ENCODE peak calls at places on chromosomes 1 and 21, in eight cellular contexts. T is astrocyte, Q is gastrocnemius medialis, R is upper lobe of right lung, G is tibial nerve, P is transverse colon, W is GM23338, F is left ventricle myocardium inferior. Z is an unnamed sample. For H3K4me1, the result is how much of the 10 kb centered on the place peaks cover.

GRCh38 chr1:240242601-240243144 is 151.0 kb downstream of the FMN2 start:
- DNase-seq in T (peak), Q (no peak), R (no peak), G (no peak), P (no peak), W (no peak), F (no peak), Z (no peak)

GRCh38 chr1:217482356-217483102 is 148.4 kb downstream of the GPATCH2 start:
- DNase-seq in T (peak), Q (no peak), R (no peak), G (no peak), P (no peak), W (no peak), F (no peak), Z (no peak)

GRCh38 chr21:42009018-42009830 is 936 bp downstream of the ZBTB21 start:
- DNase-seq in T (peak), Q (peak), R (peak), G (peak), P (peak), W (peak), F (peak), Z (peak)

GRCh38 chr1:66207484-66207883 is 326.5 kb upstream of the SGIP1 start:
- DNase-seq in T (peak), Q (no peak), R (no peak), G (no peak), P (no peak), W (no peak), F (no peak), Z (no peak)

GRCh38 chr1:81545734-81546133 is 255.0 kb upstream of the ADGRL2 start:
- DNase-seq in T (no peak), Q (no peak), R (no peak), G (no peak), P (no peak), W (no peak), F (no peak), Z (no peak)

GRCh38 chr1:10726355-10726754 is 70.1 kb downstream of the CASZ1 start:
- DNase-seq in T (no peak), Q (peak), R (peak), G (no peak), P (peak), W (no peak), F (peak), Z (no peak)

GRCh38 chr21:36705679-36706481 is 7.0 kb downstream of the SIM2 start:
- DNase-seq in T (no peak), Q (no peak), R (no peak), G (no peak), P (no peak), W (peak), F (no peak), Z (no peak)

GRCh38 chr21:38351176-38351959 is 94.6 kb downstream of the KCNJ15 start:
- DNase-seq in T (no peak), Q (no peak), R (no peak), G (no peak), P (no peak), W (no peak), F (no peak), Z (no peak)

GRCh38 chr1:172019971-172020370 is 178.7 kb downstream of the DNM3 start:
- DNase-seq in T (no peak), Q (no peak), R (no peak), G (no peak), P (no peak), W (no peak), F (no peak), Z (no peak)

GRCh38 chr21:35335951-35336446 is 286.9 kb upstream of the RUNX1 start:
- DNase-seq in T (no peak), Q (no peak), R (no peak), G (no peak), P (no peak), W (no peak), F (no peak), Z (no peak)

GRCh38 chr1:28195780-28196179 is 19.3 kb upstream of the PTAFR start:
- DNase-seq in T (no peak), Q (no peak), R (peak), G (no peak), P (no peak), W (peak), F (no peak), Z (no peak)

GRCh38 chr1:220666349-220666748 is 23.8 kb upstream of the C1orf115 start:
- DNase-seq in T (no peak), Q (no peak), R (no peak), G (no peak), P (no peak), W (peak), F (no peak), Z (no peak)
- TF ChIP-seq CTCF in T (no peak), Q (no peak), R (no peak), G (no peak), P (no peak), W (no peak), F (no peak), Z (no peak)

DNA sequence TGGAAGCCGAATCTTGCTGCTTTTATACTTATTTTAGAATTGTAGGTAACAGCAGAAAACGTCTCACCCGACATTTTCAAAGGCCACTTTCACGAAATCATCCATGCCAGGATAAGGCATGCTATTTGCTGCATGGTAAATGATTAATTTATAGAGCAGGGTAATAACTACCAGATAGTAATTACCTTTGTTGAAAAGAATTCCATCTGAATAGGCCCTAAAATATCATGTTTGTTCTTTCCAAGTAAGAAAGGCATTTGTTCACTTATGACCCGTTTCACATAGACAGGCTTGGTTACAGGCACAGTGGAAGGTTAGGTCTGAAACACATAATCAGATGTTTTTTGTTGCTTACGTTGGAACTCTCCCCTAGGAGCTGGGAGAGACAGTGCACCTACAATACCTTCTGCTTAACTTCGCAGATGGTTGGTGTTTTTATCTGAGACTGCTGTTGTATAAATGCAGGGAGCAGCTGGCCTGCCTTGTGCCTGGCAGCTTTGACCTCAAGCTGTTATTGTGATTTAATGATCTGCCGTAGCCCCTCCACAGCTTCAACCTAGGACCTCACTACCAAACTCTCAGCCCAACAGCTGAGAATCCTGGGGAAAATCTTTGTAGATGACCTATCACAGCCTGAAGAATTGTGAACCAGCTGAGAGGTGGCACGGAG is 1.6 kb downstream of the SLC44A3 start:
- DNase-seq in T (no peak), Q (no peak), R (no peak), G (no peak), P (no peak), W (no peak), F (no peak), Z (peak)
- H3K4me3 ChIP-seq in T (no peak), Q (no peak), R (peak), G (no peak), P (peak), W (peak), F (no peak), Z (no peak)

GRCh38 chr1:200897188-200897710 is 2.5 kb downstream of the INAVA start:
- DNase-seq in T (no peak), Q (no peak), R (no peak), G (no peak), P (no peak), W (no peak), F (no peak), Z (no peak)
- H3K4me1 ChIP-seq in T (under half), Q (under half), R (under half), G (under half), P (half or more), W (under half), F (under half), Z (under half)

GRCh38 chr1:235866207-235866912 is at the start of gene LYST:
- DNase-seq in T (no peak), Q (peak), R (peak), G (peak), P (peak), W (peak), F (peak), Z (peak)
- TF ChIP-seq CTCF in T (peak), Q (no peak), R (peak), G (peak), P (peak), W (peak), F (peak), Z (no peak)

GRCh38 chr1:34871443-34872132 is 12.0 kb upstream of the SMIM12 start:
- DNase-seq in T (no peak), Q (no peak), R (no peak), G (no peak), P (no peak), W (no peak), F (no peak), Z (no peak)

GRCh38 chr1:34867421-34867820 is 7.9 kb upstream of the SMIM12 start:
- DNase-seq in T (no peak), Q (no peak), R (no peak), G (no peak), P (no peak), W (no peak), F (no peak), Z (no peak)

GRCh38 chr1:34868230-34869049 is 8.9 kb upstream of the SMIM12 start:
- DNase-seq in T (no peak), Q (no peak), R (no peak), G (no peak), P (no peak), W (no peak), F (no peak), Z (no peak)

GRCh38 chr1:34870395-34870794 is 10.8 kb upstream of the SMIM12 start:
- DNase-seq in T (no peak), Q (no peak), R (no peak), G (no peak), P (no peak), W (no peak), F (no peak), Z (no peak)

GRCh38 chr1:34869754-34870153 is 10.2 kb upstream of the SMIM12 start:
- DNase-seq in T (no peak), Q (no peak), R (no peak), G (no peak), P (no peak), W (no peak), F (no peak), Z (no peak)
- H3K4me3 ChIP-seq in T (no peak), Q (no peak), R (no peak), G (no peak), P (no peak), W (no peak), F (no peak), Z (no peak)

GRCh38 chr1:205353612-205354011 is 3.1 kb downstream of the KLHDC8A start:
- DNase-seq in T (no peak), Q (no peak), R (no peak), G (no peak), P (no peak), W (no peak), F (no peak), Z (no peak)
- H3K4me1 ChIP-seq in T (under half), Q (under half), R (under half), G (under half), P (under half), W (half or more), F (under half), Z (under half)

GRCh38 chr21:33856893-33857527 is 58.6 kb downstream of the ATP5PO start:
- DNase-seq in T (no peak), Q (no peak), R (peak), G (no peak), P (no peak), W (no peak), F (no peak), Z (no peak)

GRCh38 chr21:33854604-33855003 is 61.0 kb downstream of the ATP5PO start:
- DNase-seq in T (no peak), Q (no peak), R (no peak), G (no peak), P (no peak), W (no peak), F (no peak), Z (no peak)

GRCh38 chr21:33857846-33858671 is 57.5 kb downstream of the ATP5PO start:
- DNase-seq in T (no peak), Q (no peak), R (peak), G (no peak), P (no peak), W (peak), F (no peak), Z (no peak)

GRCh38 chr21:33852495-33852894 is 63.1 kb downstream of the ATP5PO start:
- DNase-seq in T (no peak), Q (no peak), R (no peak), G (no peak), P (no peak), W (no peak), F (no peak), Z (no peak)

GRCh38 chr21:33855190-33855589 is 60.4 kb downstream of the ATP5PO start:
- DNase-seq in T (no peak), Q (no peak), R (no peak), G (no peak), P (no peak), W (peak), F (no peak), Z (no peak)
- TF ChIP-seq CTCF in T (no peak), Q (no peak), R (no peak), G (no peak), P (no peak), W (peak), F (no peak), Z (no peak)

DNA sequence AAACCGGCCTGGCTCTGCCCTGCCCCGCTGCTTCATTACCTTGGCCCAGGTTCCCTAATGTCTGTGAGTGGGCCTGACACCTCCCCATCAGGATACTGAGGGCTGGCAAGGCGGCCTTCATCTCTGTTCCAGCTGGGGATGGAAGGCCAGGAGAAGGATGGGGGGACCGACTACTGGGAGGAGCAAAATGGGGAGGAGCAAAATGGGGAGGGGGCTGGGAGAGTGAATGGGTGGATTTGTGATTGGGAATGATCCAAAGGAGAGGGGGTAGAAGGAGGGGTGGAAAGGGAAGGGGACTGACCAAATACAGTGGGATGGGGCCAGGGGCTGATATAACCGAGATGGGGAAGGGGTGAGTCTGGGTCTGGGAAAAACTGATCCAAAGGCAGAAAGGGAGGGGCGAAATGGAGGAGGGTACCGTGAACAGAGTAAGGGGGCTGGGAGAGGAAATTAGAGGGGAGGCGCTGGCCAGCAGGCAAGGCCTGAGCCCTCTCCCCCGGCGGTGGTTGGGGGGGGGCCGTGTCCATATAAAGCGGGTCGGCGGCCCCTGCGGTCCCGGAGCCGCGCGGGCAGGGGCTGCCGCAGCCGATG is at the start of gene FOXE3:
- DNase-seq in T (no peak), Q (no peak), R (no peak), G (no peak), P (no peak), W (peak), F (no peak), Z (no peak)
- H3K4me3 ChIP-seq in T (no peak), Q (no peak), R (no peak), G (peak), P (peak), W (peak), F (peak), Z (no peak)

DNA sequence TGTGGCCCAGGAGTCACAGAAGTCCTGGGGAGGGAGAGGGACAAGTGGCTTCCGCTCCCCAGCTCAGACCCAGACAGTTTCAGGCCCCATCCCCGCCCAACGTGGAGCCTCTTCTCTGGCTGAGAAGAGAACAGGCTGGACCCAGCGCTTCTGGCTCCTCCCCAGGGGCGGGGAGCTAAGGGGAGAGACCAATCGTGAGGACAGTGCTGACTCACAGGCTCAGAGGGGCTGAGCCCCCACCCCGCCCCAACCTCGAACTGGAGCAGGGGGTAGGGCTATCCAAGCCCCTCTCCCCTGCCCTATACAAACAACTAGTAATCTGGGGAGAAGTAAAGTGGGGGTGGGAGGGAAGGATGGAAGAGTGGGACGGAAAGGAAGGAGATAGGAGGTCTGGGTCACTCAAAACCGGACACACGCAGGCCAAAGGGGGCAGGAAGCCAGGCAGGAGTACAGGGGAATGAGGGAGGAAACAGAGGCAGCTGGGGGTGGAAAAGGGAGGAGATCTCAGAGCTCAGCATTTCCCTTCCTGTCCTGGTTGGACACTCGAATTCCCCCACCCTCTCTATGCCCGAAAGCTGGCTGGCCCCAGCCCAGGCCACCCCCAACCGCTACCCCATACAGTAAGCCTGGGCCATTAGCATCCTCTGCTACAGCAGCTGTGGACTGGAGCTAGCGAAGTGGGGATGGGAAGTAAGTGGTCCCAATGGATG is at the start of gene SHC1:
- DNase-seq in T (peak), Q (peak), R (peak), G (peak), P (peak), W (peak), F (peak), Z (peak)
- H3K4me1 ChIP-seq in T (under half), Q (under half), R (under half), G (under half), P (half or more), W (under half), F (half or more), Z (under half)